ENCODE peak calls at places on chromosomes 12 and 14, in nine cellular contexts. X is NCI-H2081; W is ELR; U is NCI-H1436; E is progenitor cell of endocrine pancreas; L is posterior vena cava; T is stimulated activated CD8-positive, alpha-beta memory T cell treated with anti-CD3 and anti-CD28 coated beads, Interleukin-7, amount 100 ng/mL, for 1 hour; R is T-helper 17 cell; P is stomach. V is an unnamed sample.

GRCh38 chr12:123492290-123492689 is 34.4 kb downstream of the SNRNP35 start:
- DNase-seq in E (no peak), L (no peak), P (no peak), R (no peak), U (no peak), T (no peak), W (no peak), X (no peak), V (no peak)

GRCh38 chr12:71954040-71954649 is 15.5 kb downstream of the TPH2 start:
- DNase-seq in L (no peak), X (no peak), W (no peak), U (no peak), P (no peak), R (no peak), E (no peak), T (no peak), V (no peak)

GRCh38 chr14:99718811-99719192 is 34.7 kb downstream of the CYP46A1 start:
- DNase-seq in U (no peak), T (no peak), L (no peak), P (no peak), X (no peak), W (no peak), E (no peak), R (no peak), V (no peak)

GRCh38 chr12:62519043-62519442 is 52.4 kb downstream of the MON2 start:
- DNase-seq in L (no peak), X (peak), T (no peak), W (no peak), E (no peak), U (no peak), P (no peak), R (no peak), V (no peak)

GRCh38 chr14:101055776-101056374 is 152.4 kb upstream of the RTL1 start:
- DNase-seq in W (no peak), R (no peak), T (no peak), E (no peak), P (no peak), L (peak), X (no peak), U (no peak), V (no peak)

GRCh38 chr14:58171090-58171489 is 19.1 kb upstream of the ARMH4 start:
- DNase-seq in L (peak), X (peak), T (no peak), W (peak), E (peak), P (peak), U (peak), R (no peak), V (peak)

GRCh38 chr12:75981773-75982564 is 49.6 kb downstream of the PHLDA1 start:
- DNase-seq in X (no peak), E (no peak), R (no peak), L (no peak), W (no peak), U (no peak), T (no peak), P (no peak), V (no peak)

GRCh38 chr14:77314043-77314442 is 6.6 kb downstream of the POMT2 start:
- DNase-seq in P (no peak), W (peak), R (no peak), E (no peak), X (no peak), T (no peak), L (no peak), U (no peak), V (peak)

GRCh38 chr12:82461393-82461792 is 103.1 kb downstream of the METTL25 start:
- DNase-seq in W (no peak), L (no peak), U (no peak), R (no peak), T (no peak), X (no peak), P (no peak), E (no peak), V (no peak)

GRCh38 chr14:76936483-76936882 is 92.0 kb downstream of the IRF2BPL start:
- DNase-seq in T (no peak), U (no peak), L (no peak), X (no peak), P (no peak), R (no peak), E (no peak), W (no peak), V (no peak)

GRCh38 chr12:121110211-121110940 is 22.3 kb upstream of the P2RX7 start:
- DNase-seq in P (peak), T (peak), X (peak), W (peak), U (peak), L (no peak), R (peak), E (peak), V (peak)

GRCh38 chr14:24613747-24614146 is 4.3 kb upstream of the GZMH start:
- DNase-seq in T (no peak), E (no peak), R (no peak), U (no peak), W (no peak), X (no peak), P (no peak), L (no peak), V (no peak)

GRCh38 chr14:90654831-90655276 is 161.4 kb downstream of the TTC7B start:
- DNase-seq in P (no peak), T (no peak), X (no peak), W (no peak), R (no peak), E (no peak), L (no peak), U (no peak), V (no peak)

GRCh38 chr12:111413442-111414086 is 7.8 kb downstream of the SH2B3 start:
- DNase-seq in P (no peak), X (no peak), R (no peak), W (peak), L (no peak), U (no peak), E (no peak), T (no peak), V (no peak)

V was measured in trophoblast cell.